ENCODE peak calls at places on chromosome 1, in six cellular contexts. One of them, this sample, is unnamed.

GRCh38 chr1:18322353-18323032 is 158.2 kb upstream of the KLHDC7A start:
- ATAC-seq in body of pancreas: no peak
- ATAC-seq in activated naive CD8-positive, alpha-beta T cell treated with anti-CD3 and anti-CD28 coated beads, Interleukin-2, amount 50 U/mL, for 24 hours: no peak
- ATAC-seq in left cardiac atrium: no peak
- ATAC-seq in T-cell: no peak
- ATAC-seq in HepG2: peak
- ATAC-seq in this sample: no peak

GRCh38 chr1:108817811-108818210 is 39.1 kb downstream of the AKNAD1 start:
- ATAC-seq in activated naive CD8-positive, alpha-beta T cell treated with anti-CD3 and anti-CD28 coated beads, Interleukin-2, amount 50 U/mL, for 24 hours: no peak
- ATAC-seq in HepG2: peak
- ATAC-seq in left cardiac atrium: no peak
- ATAC-seq in body of pancreas: no peak
- ATAC-seq in T-cell: no peak
- ATAC-seq in this sample: no peak

GRCh38 chr1:220137006-220137794 is 43.3 kb downstream of the IARS2 start:
- ATAC-seq in T-cell: peak
- ATAC-seq in activated naive CD8-positive, alpha-beta T cell treated with anti-CD3 and anti-CD28 coated beads, Interleukin-2, amount 50 U/mL, for 24 hours: no peak
- ATAC-seq in body of pancreas: no peak
- ATAC-seq in HepG2: no peak
- ATAC-seq in left cardiac atrium: peak
- ATAC-seq in this sample: peak

GRCh38 chr1:2786329-2787162 is 14.9 kb downstream of the TTC34 start:
- ATAC-seq in body of pancreas: no peak
- ATAC-seq in T-cell: peak
- ATAC-seq in left cardiac atrium: peak
- ATAC-seq in activated naive CD8-positive, alpha-beta T cell treated with anti-CD3 and anti-CD28 coated beads, Interleukin-2, amount 50 U/mL, for 24 hours: peak
- ATAC-seq in HepG2: peak
- ATAC-seq in this sample: peak

GRCh38 chr1:36157115-36157903 is 1.3 kb downstream of the MAP7D1 start:
- ATAC-seq in T-cell: no peak
- ATAC-seq in HepG2: no peak
- ATAC-seq in body of pancreas: no peak
- ATAC-seq in left cardiac atrium: no peak
- ATAC-seq in activated naive CD8-positive, alpha-beta T cell treated with anti-CD3 and anti-CD28 coated beads, Interleukin-2, amount 50 U/mL, for 24 hours: no peak
- ATAC-seq in this sample: no peak

GRCh38 chr1:53572061-53572801 is 113.0 kb downstream of the DMRTB1 start:
- ATAC-seq in HepG2: no peak
- ATAC-seq in activated naive CD8-positive, alpha-beta T cell treated with anti-CD3 and anti-CD28 coated beads, Interleukin-2, amount 50 U/mL, for 24 hours: no peak
- ATAC-seq in left cardiac atrium: peak
- ATAC-seq in T-cell: no peak
- ATAC-seq in body of pancreas: peak
- ATAC-seq in this sample: peak

GRCh38 chr1:109208431-109208830 is 5.3 kb upstream of the SARS1 start:
- ATAC-seq in activated naive CD8-positive, alpha-beta T cell treated with anti-CD3 and anti-CD28 coated beads, Interleukin-2, amount 50 U/mL, for 24 hours: no peak
- ATAC-seq in HepG2: no peak
- ATAC-seq in T-cell: no peak
- ATAC-seq in body of pancreas: peak
- ATAC-seq in left cardiac atrium: no peak
- ATAC-seq in this sample: no peak

GRCh38 chr1:6969106-6969505 is 183.9 kb downstream of the CAMTA1 start:
- ATAC-seq in left cardiac atrium: no peak
- ATAC-seq in body of pancreas: no peak
- ATAC-seq in T-cell: no peak
- ATAC-seq in activated naive CD8-positive, alpha-beta T cell treated with anti-CD3 and anti-CD28 coated beads, Interleukin-2, amount 50 U/mL, for 24 hours: peak
- ATAC-seq in HepG2: no peak
- ATAC-seq in this sample: no peak

GRCh38 chr1:39214021-39214713 is 9.7 kb downstream of the MACF1 start:
- ATAC-seq in HepG2: peak
- ATAC-seq in T-cell: no peak
- ATAC-seq in body of pancreas: peak
- ATAC-seq in activated naive CD8-positive, alpha-beta T cell treated with anti-CD3 and anti-CD28 coated beads, Interleukin-2, amount 50 U/mL, for 24 hours: no peak
- ATAC-seq in left cardiac atrium: peak
- ATAC-seq in this sample: peak

GRCh38 chr1:233707153-233707905 is 93.4 kb downstream of the KCNK1 start:
- ATAC-seq in body of pancreas: peak
- ATAC-seq in activated naive CD8-positive, alpha-beta T cell treated with anti-CD3 and anti-CD28 coated beads, Interleukin-2, amount 50 U/mL, for 24 hours: no peak
- ATAC-seq in HepG2: no peak
- ATAC-seq in T-cell: no peak
- ATAC-seq in left cardiac atrium: peak
- ATAC-seq in this sample: peak

GRCh38 chr1:211928993-211929637 is 98.6 kb upstream of the LPGAT1 start:
- ATAC-seq in body of pancreas: peak
- ATAC-seq in left cardiac atrium: no peak
- ATAC-seq in T-cell: no peak
- ATAC-seq in HepG2: peak
- ATAC-seq in activated naive CD8-positive, alpha-beta T cell treated with anti-CD3 and anti-CD28 coated beads, Interleukin-2, amount 50 U/mL, for 24 hours: no peak
- ATAC-seq in this sample: no peak

GRCh38 chr1:116971481-116971880 is 30.1 kb upstream of the CD101 start:
- ATAC-seq in left cardiac atrium: no peak
- ATAC-seq in activated naive CD8-positive, alpha-beta T cell treated with anti-CD3 and anti-CD28 coated beads, Interleukin-2, amount 50 U/mL, for 24 hours: no peak
- ATAC-seq in T-cell: no peak
- ATAC-seq in body of pancreas: no peak
- ATAC-seq in HepG2: no peak
- ATAC-seq in this sample: no peak